ENCODE peak calls at places on chromosomes 16 and 17, in six cellular contexts. One of them, this sample, is unnamed.

GRCh38 chr17:56367381-56367780 is 214.1 kb downstream of the ANKFN1 start:
- DNase-seq in AG10803: no peak
- DNase-seq in lower lobe of right lung: no peak
- DNase-seq in GM20000: no peak
- DNase-seq in nephron progenitor cell: no peak
- DNase-seq in heart right ventricle: no peak
- DNase-seq in this sample: no peak

GRCh38 chr17:56222255-56222654 is 69.0 kb downstream of the ANKFN1 start:
- DNase-seq in AG10803: peak; percentile 6
- DNase-seq in lower lobe of right lung: no peak
- DNase-seq in GM20000: no peak
- DNase-seq in nephron progenitor cell: no peak
- DNase-seq in heart right ventricle: no peak
- DNase-seq in this sample: no peak

GRCh38 chr17:30933966-30934365 is 12.2 kb downstream of the ADAP2 start:
- DNase-seq in AG10803: no peak
- DNase-seq in lower lobe of right lung: no peak
- DNase-seq in GM20000: no peak
- DNase-seq in nephron progenitor cell: no peak
- DNase-seq in heart right ventricle: no peak
- DNase-seq in this sample: no peak

GRCh38 chr16:15953929-15954813 is 4.8 kb downstream of the ABCC1 start:
- DNase-seq in AG10803: no peak
- DNase-seq in lower lobe of right lung: no peak
- DNase-seq in GM20000: no peak
- DNase-seq in nephron progenitor cell: no peak
- DNase-seq in heart right ventricle: no peak
- DNase-seq in this sample: no peak

GRCh38 chr16:84081446-84081989 is 35.2 kb downstream of the MBTPS1 start:
- DNase-seq in AG10803: no peak
- DNase-seq in lower lobe of right lung: no peak
- DNase-seq in GM20000: no peak
- DNase-seq in nephron progenitor cell: no peak
- DNase-seq in heart right ventricle: no peak
- DNase-seq in this sample: no peak

GRCh38 chr17:79027274-79027924 is 3.4 kb downstream of the C1QTNF1 start:
- DNase-seq in AG10803: no peak
- DNase-seq in lower lobe of right lung: no peak
- DNase-seq in GM20000: no peak
- DNase-seq in nephron progenitor cell: no peak
- DNase-seq in heart right ventricle: no peak
- DNase-seq in this sample: no peak

GRCh38 chr16:1071561-1072225 is 854 bp upstream of the SSTR5 start:
- DNase-seq in AG10803: no peak
- DNase-seq in lower lobe of right lung: no peak
- DNase-seq in GM20000: no peak
- DNase-seq in nephron progenitor cell: no peak
- DNase-seq in heart right ventricle: no peak
- DNase-seq in this sample: no peak

GRCh38 chr16:53433930-53434435 is 288 bp upstream of the RBL2 start:
- DNase-seq in AG10803: no peak
- DNase-seq in lower lobe of right lung: no peak
- DNase-seq in GM20000: peak; percentile 92
- DNase-seq in nephron progenitor cell: no peak
- DNase-seq in heart right ventricle: peak; percentile 87
- DNase-seq in this sample: no peak

GRCh38 chr16:17235147-17235817 is 235.5 kb downstream of the XYLT1 start:
- DNase-seq in AG10803: no peak
- DNase-seq in lower lobe of right lung: no peak
- DNase-seq in GM20000: no peak
- DNase-seq in nephron progenitor cell: no peak
- DNase-seq in heart right ventricle: no peak
- DNase-seq in this sample: no peak

GRCh38 chr17:8121531-8122390 is 2.1 kb downstream of the HES7 start:
- DNase-seq in AG10803: peak; percentile 56
- DNase-seq in lower lobe of right lung: no peak
- DNase-seq in GM20000: peak; percentile 85
- DNase-seq in nephron progenitor cell: peak; percentile 84
- DNase-seq in heart right ventricle: peak; percentile 45
- DNase-seq in this sample: peak; percentile 57

GRCh38 chr17:50290074-50290702 is 15.9 kb downstream of the TMEM92 start:
- DNase-seq in AG10803: peak; percentile 99
- DNase-seq in lower lobe of right lung: peak; percentile 80
- DNase-seq in GM20000: no peak
- DNase-seq in nephron progenitor cell: no peak
- DNase-seq in heart right ventricle: peak; percentile 59
- DNase-seq in this sample: no peak

GRCh38 chr16:2798723-2799204 is 494 bp downstream of the PRSS41 start:
- DNase-seq in AG10803: no peak
- DNase-seq in lower lobe of right lung: peak; percentile 47
- DNase-seq in GM20000: no peak
- DNase-seq in nephron progenitor cell: no peak
- DNase-seq in heart right ventricle: no peak
- DNase-seq in this sample: no peak

GRCh38 chr16:77238593-77238992 is 39.4 kb downstream of the SYCE1L start:
- DNase-seq in AG10803: no peak
- DNase-seq in lower lobe of right lung: no peak
- DNase-seq in GM20000: no peak
- DNase-seq in nephron progenitor cell: no peak
- DNase-seq in heart right ventricle: no peak
- DNase-seq in this sample: no peak

GRCh38 chr16:14003119-14003570 is 68.0 kb upstream of the MRTFB start:
- DNase-seq in AG10803: peak; percentile 47
- DNase-seq in lower lobe of right lung: peak; percentile 84
- DNase-seq in GM20000: peak; percentile 13
- DNase-seq in nephron progenitor cell: peak; percentile 53
- DNase-seq in heart right ventricle: peak; percentile 80
- DNase-seq in this sample: no peak
- TF ChIP-seq CTCF in AG10803: peak; percentile 25
- TF ChIP-seq CTCF in lower lobe of right lung: peak; percentile 13
- TF ChIP-seq CTCF in GM20000: no peak
- TF ChIP-seq CTCF in nephron progenitor cell: no peak
- TF ChIP-seq CTCF in heart right ventricle: no peak
- TF ChIP-seq CTCF in this sample: peak; percentile 26

GRCh38 chr17:75617675-75618074 is 15.6 kb upstream of the SMIM5 start:
- DNase-seq in AG10803: no peak
- DNase-seq in lower lobe of right lung: no peak
- DNase-seq in GM20000: no peak
- DNase-seq in nephron progenitor cell: no peak
- DNase-seq in heart right ventricle: no peak
- DNase-seq in this sample: no peak

GRCh38 chr17:75622771-75623273 is 10.4 kb upstream of the SMIM5 start:
- DNase-seq in AG10803: no peak
- DNase-seq in lower lobe of right lung: no peak
- DNase-seq in GM20000: no peak
- DNase-seq in nephron progenitor cell: no peak
- DNase-seq in heart right ventricle: no peak
- DNase-seq in this sample: no peak

GRCh38 chr17:75622071-75622470 is 11.2 kb upstream of the SMIM5 start:
- DNase-seq in AG10803: no peak
- DNase-seq in lower lobe of right lung: no peak
- DNase-seq in GM20000: no peak
- DNase-seq in nephron progenitor cell: no peak
- DNase-seq in heart right ventricle: no peak
- DNase-seq in this sample: no peak

GRCh38 chr17:75617218-75617617 is 16.0 kb upstream of the SMIM5 start:
- DNase-seq in AG10803: no peak
- DNase-seq in lower lobe of right lung: no peak
- DNase-seq in GM20000: no peak
- DNase-seq in nephron progenitor cell: no peak
- DNase-seq in heart right ventricle: no peak
- DNase-seq in this sample: no peak

GRCh38 chr17:75619506-75620431 is 13.5 kb upstream of the SMIM5 start:
- DNase-seq in AG10803: peak; percentile 29
- DNase-seq in lower lobe of right lung: no peak
- DNase-seq in GM20000: peak; percentile 66
- DNase-seq in nephron progenitor cell: peak; percentile 82
- DNase-seq in heart right ventricle: no peak
- DNase-seq in this sample: no peak
- TF ChIP-seq CTCF in AG10803: peak; percentile 42
- TF ChIP-seq CTCF in lower lobe of right lung: peak; percentile 21
- TF ChIP-seq CTCF in GM20000: peak; percentile 27
- TF ChIP-seq CTCF in nephron progenitor cell: peak; percentile 67
- TF ChIP-seq CTCF in heart right ventricle: no peak
- TF ChIP-seq CTCF in this sample: peak; percentile 51

GRCh38 chr17:28718317-28718672 is 627 bp upstream of the RAB34 start:
- DNase-seq in AG10803: peak; percentile 18
- DNase-seq in lower lobe of right lung: no peak
- DNase-seq in GM20000: no peak
- DNase-seq in nephron progenitor cell: peak; percentile 57
- DNase-seq in heart right ventricle: no peak
- DNase-seq in this sample: peak; percentile 27

GRCh38 chr17:28717578-28718316 is at the start of gene RAB34:
- DNase-seq in AG10803: peak; percentile 88
- DNase-seq in lower lobe of right lung: peak; percentile 86
- DNase-seq in GM20000: peak; percentile 57
- DNase-seq in nephron progenitor cell: peak; percentile 94
- DNase-seq in heart right ventricle: peak; percentile 72
- DNase-seq in this sample: peak; percentile 87

GRCh38 chr17:28718990-28719433 is 773 bp upstream of the RPL23A start:
- DNase-seq in AG10803: no peak
- DNase-seq in lower lobe of right lung: no peak
- DNase-seq in GM20000: no peak
- DNase-seq in nephron progenitor cell: no peak
- DNase-seq in heart right ventricle: no peak
- DNase-seq in this sample: peak; percentile 30

GRCh38 chr17:28722413-28723158 is 2.8 kb downstream of the RPL23A start:
- DNase-seq in AG10803: no peak
- DNase-seq in lower lobe of right lung: no peak
- DNase-seq in GM20000: no peak
- DNase-seq in nephron progenitor cell: no peak
- DNase-seq in heart right ventricle: no peak
- DNase-seq in this sample: no peak

GRCh38 chr17:28720247-28720996 is 637 bp downstream of the RPL23A start:
- DNase-seq in AG10803: no peak
- DNase-seq in lower lobe of right lung: no peak
- DNase-seq in GM20000: no peak
- DNase-seq in nephron progenitor cell: no peak
- DNase-seq in heart right ventricle: no peak
- DNase-seq in this sample: no peak
- TF ChIP-seq CTCF in AG10803: no peak
- TF ChIP-seq CTCF in lower lobe of right lung: no peak
- TF ChIP-seq CTCF in GM20000: no peak
- TF ChIP-seq CTCF in nephron progenitor cell: no peak
- TF ChIP-seq CTCF in heart right ventricle: no peak
- TF ChIP-seq CTCF in this sample: peak; percentile 24

DNA sequence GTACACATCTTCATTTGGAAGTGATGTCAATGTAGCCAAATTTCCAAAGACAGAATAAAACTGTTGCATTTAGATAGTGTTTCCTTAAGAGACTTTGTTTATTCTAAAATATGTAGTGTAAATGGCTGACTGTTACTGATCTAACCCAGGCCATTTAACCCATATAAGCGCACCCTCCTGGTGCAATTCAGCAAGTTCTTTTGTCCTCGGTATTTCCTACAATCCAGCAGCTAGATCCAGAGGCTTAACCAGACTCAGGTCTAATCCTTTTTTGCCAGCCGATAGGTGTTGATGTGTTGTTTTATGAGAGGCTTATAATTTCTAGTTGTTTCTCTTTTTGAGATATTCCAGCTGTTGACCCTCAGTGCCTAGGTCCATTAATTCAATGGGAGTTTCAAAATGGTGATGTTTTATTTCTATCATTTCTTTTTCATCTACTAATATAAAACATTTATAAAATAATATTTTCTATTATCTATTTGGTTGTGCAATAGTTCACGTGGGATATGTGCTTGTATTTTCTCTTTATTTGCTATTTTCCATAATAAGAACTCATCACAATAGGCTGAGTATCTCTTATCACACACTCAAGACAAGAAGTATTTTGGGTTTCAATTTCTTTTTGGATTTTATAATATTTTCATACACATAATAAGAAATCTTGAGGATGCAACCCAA is 14.5 kb downstream of the ABCA9 start:
- DNase-seq in AG10803: no peak
- DNase-seq in lower lobe of right lung: no peak
- DNase-seq in GM20000: no peak
- DNase-seq in nephron progenitor cell: no peak
- DNase-seq in heart right ventricle: no peak
- DNase-seq in this sample: no peak
- TF ChIP-seq CTCF in AG10803: no peak
- TF ChIP-seq CTCF in lower lobe of right lung: no peak
- TF ChIP-seq CTCF in GM20000: no peak
- TF ChIP-seq CTCF in nephron progenitor cell: no peak
- TF ChIP-seq CTCF in heart right ventricle: no peak
- TF ChIP-seq CTCF in this sample: no peak

GRCh38 chr17:82883461-82884031 is 43.7 kb upstream of the ZNF750 start:
- DNase-seq in AG10803: no peak
- DNase-seq in lower lobe of right lung: no peak
- DNase-seq in GM20000: no peak
- DNase-seq in nephron progenitor cell: no peak
- DNase-seq in heart right ventricle: no peak
- DNase-seq in this sample: no peak

GRCh38 chr17:82881900-82882714 is 42.3 kb upstream of the ZNF750 start:
- DNase-seq in AG10803: peak; percentile 15
- DNase-seq in lower lobe of right lung: peak; percentile 80
- DNase-seq in GM20000: no peak
- DNase-seq in nephron progenitor cell: no peak
- DNase-seq in heart right ventricle: no peak
- DNase-seq in this sample: no peak

GRCh38 chr17:82884341-82884871 is 44.6 kb upstream of the ZNF750 start:
- DNase-seq in AG10803: no peak
- DNase-seq in lower lobe of right lung: no peak
- DNase-seq in GM20000: no peak
- DNase-seq in nephron progenitor cell: no peak
- DNase-seq in heart right ventricle: peak; percentile 59
- DNase-seq in this sample: no peak

GRCh38 chr17:82881292-82881823 is 41.5 kb upstream of the ZNF750 start:
- DNase-seq in AG10803: no peak
- DNase-seq in lower lobe of right lung: peak; percentile 41
- DNase-seq in GM20000: no peak
- DNase-seq in nephron progenitor cell: no peak
- DNase-seq in heart right ventricle: no peak
- DNase-seq in this sample: no peak

DNA sequence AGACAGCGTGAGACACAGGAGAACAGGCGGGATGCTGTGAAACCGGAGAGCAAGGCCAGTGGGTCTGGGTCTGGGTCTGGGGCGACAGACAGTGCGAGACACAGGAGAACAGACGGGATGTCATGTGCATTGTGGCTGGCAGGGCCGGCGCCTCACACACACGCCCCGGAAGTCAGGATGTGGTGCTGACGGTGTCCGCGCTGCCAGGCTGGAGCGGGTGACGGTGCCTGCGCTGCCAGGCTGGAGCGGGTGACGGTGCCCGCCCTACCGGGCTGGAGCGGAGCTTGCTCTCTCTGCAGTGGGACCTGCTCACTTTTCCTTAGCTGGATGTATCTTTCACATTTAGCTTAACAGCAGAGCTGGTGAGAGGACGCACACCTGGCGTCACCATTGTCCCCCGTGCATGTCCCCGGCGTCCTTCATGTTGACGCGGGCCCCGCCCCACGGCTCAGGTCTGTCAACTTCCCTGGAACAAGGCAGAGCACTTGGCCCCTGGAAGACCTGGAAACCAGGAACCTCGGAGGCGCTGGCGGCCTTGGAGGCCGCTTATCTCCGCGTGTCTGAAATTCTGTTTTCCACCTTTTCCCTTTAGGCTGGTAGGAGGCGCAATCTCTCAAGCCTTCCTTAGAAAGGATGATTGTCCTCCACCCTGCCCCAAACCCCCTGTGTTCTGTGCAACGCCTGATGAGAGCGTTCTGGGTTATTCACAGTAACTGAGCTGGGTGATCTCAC is 43.1 kb upstream of the ZNF750 start:
- DNase-seq in AG10803: no peak
- DNase-seq in lower lobe of right lung: peak; percentile 85
- DNase-seq in GM20000: no peak
- DNase-seq in nephron progenitor cell: no peak
- DNase-seq in heart right ventricle: no peak
- DNase-seq in this sample: no peak
- TF ChIP-seq CTCF in AG10803: no peak
- TF ChIP-seq CTCF in lower lobe of right lung: no peak
- TF ChIP-seq CTCF in GM20000: no peak
- TF ChIP-seq CTCF in nephron progenitor cell: no peak
- TF ChIP-seq CTCF in heart right ventricle: no peak
- TF ChIP-seq CTCF in this sample: no peak